ENCODE peak calls at places on chromosomes 5 and 9, in five cellular contexts. One of them, this sample, is unnamed.

GRCh38 chr5:133032852-133033742 is 6.7 kb upstream of the ZCCHC10 start:
- DNase-seq in breast epithelium: no peak
- DNase-seq in substantia nigra: no peak
- DNase-seq in esophagus squamous epithelium: no peak
- DNase-seq in HCT116: no peak
- DNase-seq in this sample: no peak

GRCh38 chr9:114662081-114662989 is 4.7 kb upstream of the TEX53 start:
- DNase-seq in breast epithelium: no peak
- DNase-seq in substantia nigra: peak
- DNase-seq in esophagus squamous epithelium: no peak
- DNase-seq in HCT116: no peak
- DNase-seq in this sample: peak

GRCh38 chr5:145180341-145180740 is 654.8 kb downstream of the PRELID2 start:
- DNase-seq in breast epithelium: no peak
- DNase-seq in substantia nigra: no peak
- DNase-seq in esophagus squamous epithelium: no peak
- DNase-seq in HCT116: no peak
- DNase-seq in this sample: no peak

GRCh38 chr5:72245517-72246238 is 74.4 kb downstream of the MRPS27 start:
- DNase-seq in breast epithelium: no peak
- DNase-seq in substantia nigra: no peak
- DNase-seq in esophagus squamous epithelium: no peak
- DNase-seq in HCT116: no peak
- DNase-seq in this sample: no peak

GRCh38 chr9:36858805-36859375 is 175.2 kb downstream of the PAX5 start:
- DNase-seq in breast epithelium: no peak
- DNase-seq in substantia nigra: no peak
- DNase-seq in esophagus squamous epithelium: no peak
- DNase-seq in HCT116: no peak
- DNase-seq in this sample: peak

GRCh38 chr9:98191615-98192502 is 578 bp downstream of the CORO2A start:
- DNase-seq in breast epithelium: no peak
- DNase-seq in substantia nigra: no peak
- DNase-seq in esophagus squamous epithelium: no peak
- DNase-seq in HCT116: no peak
- DNase-seq in this sample: no peak

GRCh38 chr9:33381231-33381791 is 21.1 kb downstream of the AQP7 start:
- DNase-seq in breast epithelium: no peak
- DNase-seq in substantia nigra: no peak
- DNase-seq in esophagus squamous epithelium: no peak
- DNase-seq in HCT116: no peak
- DNase-seq in this sample: no peak

GRCh38 chr5:104062495-104063377 is 500.1 kb upstream of the NUDT12 start:
- DNase-seq in breast epithelium: no peak
- DNase-seq in substantia nigra: no peak
- DNase-seq in esophagus squamous epithelium: no peak
- DNase-seq in HCT116: peak
- DNase-seq in this sample: peak

GRCh38 chr5:38540348-38540747 is 16.1 kb downstream of the LIFR start:
- DNase-seq in breast epithelium: no peak
- DNase-seq in substantia nigra: peak
- DNase-seq in esophagus squamous epithelium: no peak
- DNase-seq in HCT116: no peak
- DNase-seq in this sample: no peak

DNA sequence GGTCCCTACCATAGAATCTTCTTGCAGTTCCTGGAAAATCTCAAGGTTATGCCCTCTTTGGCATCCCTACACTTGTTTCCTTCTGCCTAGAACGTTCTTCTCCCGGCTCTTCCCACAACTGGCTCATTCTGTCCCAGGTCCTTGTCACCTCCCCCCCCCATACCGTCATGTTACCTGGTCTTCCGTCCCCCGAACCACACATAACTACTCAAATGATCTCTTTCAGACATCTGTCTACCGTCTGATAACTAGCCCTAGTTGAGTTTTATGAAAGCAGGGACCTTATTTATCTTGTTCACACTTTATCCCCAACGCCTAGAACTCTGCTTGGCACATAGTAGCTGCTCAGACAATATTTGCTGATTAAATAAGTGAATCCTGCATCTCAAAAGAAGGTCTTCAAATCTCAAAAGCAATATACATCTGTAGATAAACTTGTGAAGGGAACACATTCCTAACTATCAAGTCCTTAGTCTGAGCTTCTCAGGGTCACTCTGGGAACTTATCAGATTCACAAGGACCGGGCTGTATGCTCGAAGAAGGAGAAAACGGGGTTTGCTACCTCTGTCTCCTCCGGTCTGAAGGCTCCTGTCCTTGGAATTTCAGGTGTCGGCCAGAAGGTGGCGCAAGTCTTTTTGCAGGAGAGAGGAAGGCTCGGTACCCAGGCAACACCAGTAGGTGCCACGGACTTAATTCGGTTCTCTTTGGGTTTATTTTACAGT is 30.0 kb downstream of the LCP2 start:
- DNase-seq in breast epithelium: peak
- DNase-seq in substantia nigra: peak
- DNase-seq in esophagus squamous epithelium: no peak
- DNase-seq in HCT116: peak
- DNase-seq in this sample: peak
- H3K27ac ChIP-seq in breast epithelium: peak
- H3K27ac ChIP-seq in substantia nigra: peak
- H3K27ac ChIP-seq in esophagus squamous epithelium: peak
- H3K27ac ChIP-seq in HCT116: no peak
- H3K27ac ChIP-seq in this sample: peak

DNA sequence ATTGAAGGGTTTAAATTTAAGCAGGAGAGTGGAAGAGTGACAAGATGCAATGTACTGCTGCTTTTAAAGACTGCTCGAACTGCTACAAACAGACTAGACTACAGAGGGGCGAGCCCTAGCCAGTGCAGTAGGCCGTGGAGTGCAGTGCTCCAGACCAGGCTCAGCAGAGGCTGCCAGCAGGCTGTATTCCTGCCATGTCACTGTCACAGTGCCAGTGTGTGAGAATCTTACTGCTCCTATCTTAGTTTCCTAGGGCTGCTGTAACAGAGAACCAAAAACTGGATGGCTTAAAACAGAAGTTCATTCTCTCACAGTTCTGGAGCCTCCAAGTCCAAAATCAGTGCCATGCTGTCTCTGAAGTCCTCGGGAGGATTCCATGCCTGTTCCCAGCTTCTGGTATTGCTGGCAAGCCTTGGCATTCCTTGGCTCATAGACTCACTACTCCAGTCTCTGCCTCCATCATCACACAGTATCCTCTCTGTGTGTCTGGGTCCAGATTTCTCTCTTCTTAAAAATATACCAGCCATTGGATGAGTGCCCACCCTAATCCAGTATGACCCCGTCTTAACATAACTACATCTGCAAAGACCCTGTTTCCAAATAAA is 75.0 kb upstream of the SAP30L start:
- DNase-seq in breast epithelium: no peak
- DNase-seq in substantia nigra: no peak
- DNase-seq in esophagus squamous epithelium: no peak
- DNase-seq in HCT116: no peak
- DNase-seq in this sample: no peak
- H3K27ac ChIP-seq in breast epithelium: peak
- H3K27ac ChIP-seq in substantia nigra: no peak
- H3K27ac ChIP-seq in esophagus squamous epithelium: no peak
- H3K27ac ChIP-seq in HCT116: peak
- H3K27ac ChIP-seq in this sample: no peak

GRCh38 chr5:36605241-36605640 is 1.2 kb upstream of the SLC1A3 start:
- DNase-seq in breast epithelium: no peak
- DNase-seq in substantia nigra: no peak
- DNase-seq in esophagus squamous epithelium: no peak
- DNase-seq in HCT116: no peak
- DNase-seq in this sample: no peak
- H3K27ac ChIP-seq in breast epithelium: no peak
- H3K27ac ChIP-seq in substantia nigra: peak
- H3K27ac ChIP-seq in esophagus squamous epithelium: no peak
- H3K27ac ChIP-seq in HCT116: no peak
- H3K27ac ChIP-seq in this sample: peak

GRCh38 chr9:129203556-129203909 is 25.5 kb upstream of the IER5L start:
- DNase-seq in breast epithelium: no peak
- DNase-seq in substantia nigra: no peak
- DNase-seq in esophagus squamous epithelium: no peak
- DNase-seq in HCT116: no peak
- DNase-seq in this sample: no peak
- H3K27ac ChIP-seq in breast epithelium: peak
- H3K27ac ChIP-seq in substantia nigra: no peak
- H3K27ac ChIP-seq in esophagus squamous epithelium: peak
- H3K27ac ChIP-seq in HCT116: peak
- H3K27ac ChIP-seq in this sample: no peak

This sample was measured in caudate nucleus.